ENCODE peak calls at places on chromosomes 1 and 21, in six cellular contexts. O, D, X, J, I and Y are unnamed samples. For H3K27me3, the result is how much of the 10 kb centered on the place peaks cover.

GRCh38 chr1:58442114-58442513 is 104.4 kb downstream of the OMA1 start:
- DNase-seq in O (no peak), D (no peak), X (no peak), J (no peak), I (no peak), Y (no peak)

GRCh38 chr1:55575571-55576279 is 360.6 kb upstream of the USP24 start:
- DNase-seq in O (peak), D (peak), X (no peak), J (no peak), I (no peak), Y (peak)

GRCh38 chr1:113388621-113389355 is 1.5 kb upstream of the MAGI3 start:
- DNase-seq in O (no peak), D (peak), X (no peak), J (no peak), I (peak), Y (no peak)

GRCh38 chr1:206466840-206467649 is 3.2 kb upstream of the IKBKE start:
- DNase-seq in O (no peak), D (no peak), X (no peak), J (no peak), I (no peak), Y (no peak)

GRCh38 chr1:239179001-239179400 is 207.4 kb upstream of the CHRM3 start:
- DNase-seq in O (no peak), D (no peak), X (no peak), J (no peak), I (no peak), Y (no peak)

GRCh38 chr1:110135268-110136065 is 14.8 kb upstream of the SLC6A17 start:
- DNase-seq in O (no peak), D (no peak), X (no peak), J (no peak), I (no peak), Y (no peak)

GRCh38 chr1:186994816-186995361 is 166.1 kb downstream of the PLA2G4A start:
- DNase-seq in O (no peak), D (no peak), X (no peak), J (no peak), I (no peak), Y (no peak)

GRCh38 chr1:28343405-28343804 is 14.6 kb downstream of the MED18 start:
- DNase-seq in O (no peak), D (no peak), X (no peak), J (peak), I (no peak), Y (no peak)

GRCh38 chr1:39632491-39633417 is 6.7 kb downstream of the HEYL start:
- DNase-seq in O (peak), D (peak), X (no peak), J (peak), I (no peak), Y (peak)

GRCh38 chr21:35225573-35225972 is 176.5 kb upstream of the RUNX1 start:
- DNase-seq in O (no peak), D (no peak), X (no peak), J (no peak), I (no peak), Y (no peak)

GRCh38 chr1:116857092-116857491 is 52.6 kb upstream of the PTGFRN start:
- DNase-seq in O (no peak), D (no peak), X (no peak), J (no peak), I (no peak), Y (no peak)

GRCh38 chr1:99580451-99580850 is 65.5 kb upstream of the PALMD start:
- DNase-seq in O (peak), D (peak), X (no peak), J (no peak), I (no peak), Y (peak)

GRCh38 chr1:235651170-235651806 is 1.7 kb upstream of the GNG4 start:
- DNase-seq in O (no peak), D (no peak), X (no peak), J (no peak), I (no peak), Y (no peak)

GRCh38 chr1:235648954-235649721 is 446 bp downstream of the GNG4 start:
- DNase-seq in O (peak), D (peak), X (peak), J (peak), I (peak), Y (peak)

GRCh38 chr1:235652364-235652763 is 2.8 kb upstream of the GNG4 start:
- DNase-seq in O (no peak), D (no peak), X (no peak), J (no peak), I (no peak), Y (no peak)

GRCh38 chr1:235649722-235650163 is at the start of gene GNG4:
- DNase-seq in O (no peak), D (no peak), X (no peak), J (no peak), I (no peak), Y (peak)

GRCh38 chr1:235650341-235651169 is 971 bp upstream of the GNG4 start:
- DNase-seq in O (no peak), D (no peak), X (no peak), J (no peak), I (peak), Y (no peak)
- TF ChIP-seq POLR2A in O (no peak), D (no peak), X (no peak), J (no peak), I (no peak), Y (no peak)

DNA sequence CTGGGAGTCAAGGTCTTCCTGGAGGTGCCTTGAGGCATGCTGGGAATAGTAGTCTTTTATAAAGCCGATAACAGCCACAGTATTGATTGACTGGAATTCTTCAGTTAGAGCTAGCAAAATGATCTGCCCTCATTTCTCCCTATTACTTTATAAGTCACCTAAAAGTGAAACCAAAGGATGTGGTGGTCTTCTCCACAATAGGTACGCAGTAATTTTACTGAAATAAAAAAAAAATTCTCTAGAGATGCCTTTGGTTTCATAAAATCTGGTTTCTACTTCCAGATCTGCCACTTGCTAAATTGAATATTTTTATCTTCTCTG is 518 bp upstream of the NDC1 start:
- DNase-seq in O (no peak), D (no peak), X (no peak), J (no peak), I (no peak), Y (no peak)
- H3K4me3 ChIP-seq in O (peak), D (peak), X (peak), J (peak), I (peak), Y (peak)

GRCh38 chr1:205046870-205047269 is 3.9 kb downstream of the CNTN2 start:
- DNase-seq in O (no peak), D (no peak), X (no peak), J (no peak), I (no peak), Y (no peak)

GRCh38 chr1:205042911-205043806 is at the start of gene CNTN2:
- DNase-seq in O (no peak), D (no peak), X (no peak), J (no peak), I (no peak), Y (no peak)

GRCh38 chr1:205043866-205044265 is 854 bp downstream of the CNTN2 start:
- DNase-seq in O (no peak), D (no peak), X (no peak), J (no peak), I (no peak), Y (no peak)

GRCh38 chr1:205044745-205045144 is 1.7 kb downstream of the CNTN2 start:
- DNase-seq in O (no peak), D (no peak), X (no peak), J (no peak), I (no peak), Y (no peak)

GRCh38 chr1:205045146-205045545 is 2.1 kb downstream of the CNTN2 start:
- DNase-seq in O (no peak), D (no peak), X (no peak), J (no peak), I (no peak), Y (no peak)
- H3K27me3 ChIP-seq in O (under half), D (under half), X (under half), J (half or more), I (under half), Y (under half)

DNA sequence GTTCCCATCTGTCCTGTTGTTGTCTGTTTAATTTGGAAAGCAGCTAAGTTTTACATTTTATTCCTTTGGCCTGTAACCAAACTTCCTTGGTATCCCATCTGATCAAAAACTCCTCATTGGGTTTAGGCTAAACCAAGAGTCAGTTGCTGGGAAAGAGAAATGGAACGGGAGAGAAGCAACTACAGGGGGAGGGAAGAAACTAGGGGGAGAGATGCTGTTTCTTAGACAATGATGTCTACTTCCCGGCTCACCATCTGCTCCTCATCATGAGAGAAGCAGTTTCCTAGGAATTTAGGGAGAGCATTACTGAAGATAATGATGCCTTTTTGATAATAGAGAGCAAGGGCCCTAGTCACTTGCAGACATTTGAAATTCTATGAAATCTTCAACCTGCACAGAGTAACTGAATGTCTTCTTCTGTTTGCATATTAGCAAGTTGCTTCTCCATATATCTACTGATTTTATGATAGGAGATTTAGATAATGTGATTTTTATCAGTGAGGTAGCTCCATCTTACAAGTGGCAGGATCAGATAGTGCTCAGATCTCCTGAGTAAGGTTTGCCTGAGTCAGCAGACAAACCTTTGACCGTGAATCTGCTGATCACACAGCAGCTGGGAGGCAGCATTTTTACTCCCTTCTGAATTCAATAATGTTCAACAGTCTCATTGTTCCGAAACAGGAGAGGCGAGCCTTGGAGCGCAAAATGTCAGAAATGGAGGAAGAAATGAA is 141.6 kb downstream of the SYT2 start:
- DNase-seq in O (no peak), D (no peak), X (no peak), J (no peak), I (peak), Y (no peak)
- TF ChIP-seq POLR2A in O (no peak), D (no peak), X (no peak), J (no peak), I (no peak), Y (no peak)

GRCh38 chr1:30756545-30757195 is 904 bp downstream of the LAPTM5 start:
- DNase-seq in O (no peak), D (peak), X (no peak), J (peak), I (peak), Y (no peak)

GRCh38 chr1:30756206-30756544 is 1.4 kb downstream of the LAPTM5 start:
- DNase-seq in O (no peak), D (no peak), X (no peak), J (no peak), I (no peak), Y (no peak)

GRCh38 chr1:30757976-30758688 is 558 bp upstream of the LAPTM5 start:
- DNase-seq in O (no peak), D (no peak), X (no peak), J (no peak), I (no peak), Y (no peak)

GRCh38 chr1:30758785-30759380 is 1.3 kb upstream of the LAPTM5 start:
- DNase-seq in O (no peak), D (no peak), X (no peak), J (no peak), I (no peak), Y (no peak)

GRCh38 chr1:30757196-30757949 is at the start of gene LAPTM5:
- DNase-seq in O (peak), D (peak), X (no peak), J (no peak), I (peak), Y (no peak)
- H3K4me3 ChIP-seq in O (no peak), D (peak), X (peak), J (no peak), I (peak), Y (peak)

DNA sequence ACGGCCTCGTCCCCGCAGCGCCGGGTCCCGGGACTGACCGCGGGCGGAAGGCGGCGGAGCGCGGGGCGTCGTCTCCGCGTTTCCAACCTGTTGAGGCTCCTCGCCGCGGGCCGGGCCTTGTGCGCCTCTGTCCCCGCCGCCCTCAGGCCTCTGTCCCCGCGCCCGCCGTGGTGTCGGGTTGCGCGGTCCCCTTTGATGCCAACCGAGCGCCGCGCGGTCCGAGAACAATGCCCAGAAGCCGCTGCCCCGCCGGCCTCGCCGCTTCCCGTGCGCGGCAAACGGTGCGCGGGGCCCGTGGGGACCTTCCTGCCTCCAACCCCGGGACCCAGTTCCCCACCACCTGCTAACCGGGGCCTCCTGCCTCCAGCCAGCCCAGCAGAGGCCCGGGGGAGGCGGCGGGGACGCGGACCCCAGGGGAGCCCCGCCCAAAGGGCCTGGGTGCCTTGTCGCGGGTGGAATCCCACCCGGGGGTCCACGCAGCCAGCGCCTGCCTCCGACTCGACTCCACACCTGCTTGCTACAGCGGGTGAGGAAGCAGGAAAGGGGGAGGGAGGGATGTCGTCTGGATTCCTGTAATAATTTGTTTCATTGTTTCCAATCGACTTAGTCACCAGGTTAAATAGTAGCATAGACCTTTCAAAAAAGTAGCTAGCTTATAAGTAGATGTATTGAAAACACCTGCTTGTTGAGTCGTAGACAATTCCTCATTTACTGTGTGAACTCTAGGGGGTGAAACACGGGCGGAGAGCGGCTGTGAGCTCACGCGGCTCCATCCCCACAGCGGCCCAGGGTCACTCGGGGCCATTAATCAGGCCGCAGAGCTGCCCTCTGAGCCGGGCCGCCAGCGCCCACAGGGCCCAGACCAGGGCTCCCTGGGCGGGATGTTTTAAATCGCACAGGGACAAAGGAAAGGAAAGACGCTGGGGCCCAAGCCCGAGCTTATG is 1.1 kb downstream of the COL18A1 start:
- DNase-seq in O (no peak), D (peak), X (no peak), J (peak), I (no peak), Y (no peak)
- H3K27me3 ChIP-seq in O (under half), D (under half), X (under half), J (under half), I (under half), Y (under half)

GRCh38 chr1:2204384-2205190 is 10.0 kb upstream of the FAAP20 start:
- DNase-seq in O (peak), D (peak), X (peak), J (peak), I (no peak), Y (no peak)

GRCh38 chr1:2206813-2207488 is 12.4 kb upstream of the FAAP20 start:
- DNase-seq in O (no peak), D (no peak), X (no peak), J (no peak), I (no peak), Y (no peak)

GRCh38 chr1:2202843-2203601 is 8.4 kb upstream of the FAAP20 start:
- DNase-seq in O (no peak), D (no peak), X (no peak), J (no peak), I (no peak), Y (no peak)

GRCh38 chr1:2203671-2204383 is 9.3 kb upstream of the FAAP20 start:
- DNase-seq in O (no peak), D (no peak), X (no peak), J (no peak), I (no peak), Y (no peak)

GRCh38 chr1:2205191-2205952 is 10.8 kb upstream of the FAAP20 start:
- DNase-seq in O (peak), D (peak), X (peak), J (peak), I (peak), Y (peak)
- TF ChIP-seq POLR2A in O (peak), D (peak), X (no peak), J (no peak), I (peak), Y (peak)